ENCODE peak calls at places on chromosomes 13 and 19, in seven cellular contexts. Y is hepatic stellate cell; P is activated CD8-positive, alpha-beta memory T cell treated with anti-CD3 and anti-CD28 coated beads for 1 hour; I is SW480; H is T-cell; J is type B pancreatic cell; W is T-helper 17 cell. T is an unnamed sample.

GRCh38 chr13:67235265-67235664 is 5.1 kb upstream of the PCDH9 start:
- DNase-seq in Y (no peak), P (no peak), I (no peak), H (no peak), J (no peak), W (no peak), T (no peak)

GRCh38 chr19:13588953-13589833 is 82.9 kb upstream of the CACNA1A start:
- DNase-seq in Y (peak; percentile 66), P (peak; percentile 75), I (peak; percentile 56), H (peak; percentile 82), J (peak; percentile 89), W (peak; percentile 85), T (peak; percentile 10)

GRCh38 chr13:36447501-36447900 is 15.2 kb downstream of the CCNA1 start:
- DNase-seq in Y (no peak), P (no peak), I (no peak), H (no peak), J (no peak), W (no peak), T (no peak)

GRCh38 chr19:10074153-10074552 is 12.0 kb upstream of the SHFL start:
- DNase-seq in Y (no peak), P (no peak), I (peak; percentile 52), H (no peak), J (no peak), W (peak; percentile 35), T (peak; percentile 16)

GRCh38 chr13:44818428-44818827 is 170.8 kb downstream of the NUFIP1 start:
- DNase-seq in Y (no peak), P (no peak), I (peak; percentile 15), H (no peak), J (no peak), W (no peak), T (no peak)

GRCh38 chr19:43625918-43626579 is 6.6 kb upstream of the ZNF428 start:
- DNase-seq in Y (peak; percentile 59), P (no peak), I (peak; percentile 67), H (no peak), J (no peak), W (no peak), T (no peak)

GRCh38 chr19:58409010-58409790 is 751 bp downstream of the ZNF584 start:
- DNase-seq in Y (no peak), P (no peak), I (peak; percentile 74), H (no peak), J (no peak), W (no peak), T (peak; percentile 25)

GRCh38 chr19:1251503-1252220 is 3.3 kb downstream of the MIDN start:
- DNase-seq in Y (peak; percentile 35), P (peak; percentile 44), I (no peak), H (peak; percentile 66), J (no peak), W (peak; percentile 42), T (no peak)

GRCh38 chr13:28611654-28612131 is 47.2 kb upstream of the POMP start:
- DNase-seq in Y (no peak), P (no peak), I (no peak), H (no peak), J (no peak), W (no peak), T (peak; percentile 60)

GRCh38 chr19:55273978-55274707 is 5.8 kb downstream of the HSPBP1 start:
- DNase-seq in Y (no peak), P (no peak), I (no peak), H (no peak), J (no peak), W (no peak), T (no peak)

GRCh38 chr13:31213681-31214289 is 14.0 kb downstream of the B3GLCT start:
- DNase-seq in Y (no peak), P (no peak), I (no peak), H (no peak), J (no peak), W (no peak), T (no peak)

GRCh38 chr19:48806518-48806817 is 4.4 kb downstream of the BCAT2 start:
- DNase-seq in Y (no peak), P (no peak), I (peak; percentile 50), H (peak; percentile 32), J (no peak), W (no peak), T (peak; percentile 8)

GRCh38 chr19:24054044-24054935 is 32.7 kb upstream of the ZNF254 start:
- DNase-seq in Y (peak; percentile 21), P (no peak), I (no peak), H (no peak), J (no peak), W (no peak), T (peak; percentile 84)

GRCh38 chr13:95349267-95349666 is 48.0 kb upstream of the ABCC4 start:
- DNase-seq in Y (no peak), P (no peak), I (no peak), H (no peak), J (no peak), W (no peak), T (no peak)

GRCh38 chr13:83003185-83003584 is 879.1 kb downstream of the SLITRK1 start:
- DNase-seq in Y (no peak), P (no peak), I (no peak), H (no peak), J (no peak), W (no peak), T (no peak)

GRCh38 chr19:2318923-2319322 is 9.5 kb downstream of the LSM7 start:
- DNase-seq in Y (no peak), P (no peak), I (no peak), H (no peak), J (no peak), W (no peak), T (no peak)

T was measured in RCC 7860.